ENCODE peak calls at places on chromosomes 13 and 19, in eight cellular contexts. G is body of pancreas, Z is tibial nerve, T is breast epithelium, L is heart left ventricle, C is IMR-90, E is Peyer's patch, S is adrenal gland. X is an unnamed sample.

GRCh38 chr19:32887572-32887971 is 18.0 kb upstream of the SLC7A9 start:
- DNase-seq in Z (no peak), E (no peak), S (no peak), G (no peak), L (no peak), C (no peak), T (no peak), X (no peak)

GRCh38 chr19:50821248-50821612 is 2.4 kb downstream of the KLK1 start:
- DNase-seq in Z (no peak), L (no peak), E (no peak), T (no peak), C (no peak), S (no peak), G (no peak), X (no peak)

GRCh38 chr13:95300625-95301134 is 571 bp downstream of the ABCC4 start:
- DNase-seq in S (no peak), E (peak; percentile 73), G (peak; percentile 31), Z (peak; percentile 6), C (peak; percentile 67), T (no peak), L (peak; percentile 65), X (peak; percentile 62)

GRCh38 chr19:18357442-18358264 is 17.3 kb downstream of the PGPEP1 start:
- DNase-seq in G (peak; percentile 68), Z (no peak), S (peak; percentile 58), L (no peak), E (no peak), C (no peak), T (no peak), X (no peak)

GRCh38 chr19:50658438-50659317 is 9.4 kb downstream of the C19orf81 start:
- DNase-seq in S (peak; percentile 74), T (peak; percentile 56), L (peak; percentile 46), G (peak; percentile 71), Z (peak; percentile 16), E (peak; percentile 61), C (peak; percentile 64), X (peak; percentile 92)

GRCh38 chr19:39411006-39411831 is 1.2 kb upstream of the PLEKHG2 start:
- DNase-seq in E (peak; percentile 88), S (peak; percentile 54), Z (peak; percentile 70), L (no peak), T (peak; percentile 69), C (peak; percentile 68), G (peak; percentile 81), X (peak; percentile 71)

GRCh38 chr13:98927954-98928927 is 49.6 kb downstream of the DOCK9 start:
- DNase-seq in L (peak; percentile 60), E (no peak), C (peak; percentile 58), S (no peak), G (peak; percentile 12), Z (peak; percentile 73), T (no peak), X (no peak)

GRCh38 chr13:42001580-42001979 is 40.7 kb upstream of the VWA8 start:
- DNase-seq in C (peak; percentile 93), E (no peak), G (no peak), Z (no peak), T (no peak), L (no peak), S (peak; percentile 33), X (peak; percentile 37)

GRCh38 chr13:29925457-29925856 is 75.0 kb upstream of the UBL3 start:
- DNase-seq in G (peak; percentile 98), Z (peak; percentile 87), L (peak; percentile 64), C (peak; percentile 78), T (peak; percentile 92), E (peak; percentile 74), S (peak; percentile 82), X (no peak)

GRCh38 chr13:59677966-59678814 is 485.5 kb downstream of the DIAPH3 start:
- DNase-seq in E (no peak), S (no peak), L (no peak), Z (peak; percentile 26), T (no peak), G (peak; percentile 50), C (peak; percentile 72), X (no peak)

GRCh38 chr19:58001895-58002369 is 688 bp downstream of the ZNF606 start:
- DNase-seq in E (peak; percentile 48), L (no peak), C (peak; percentile 5), Z (no peak), S (peak; percentile 23), G (no peak), T (no peak), X (no peak)

GRCh38 chr13:111549464-111549863 is 229.0 kb downstream of the TEX29 start:
- DNase-seq in E (no peak), S (no peak), L (no peak), G (peak; percentile 82), T (no peak), C (no peak), Z (no peak), X (no peak)

GRCh38 chr13:43732726-43733125 is 54.0 kb downstream of the ENOX1 start:
- DNase-seq in E (no peak), T (no peak), L (no peak), S (no peak), C (no peak), G (no peak), Z (no peak), X (no peak)

DNA sequence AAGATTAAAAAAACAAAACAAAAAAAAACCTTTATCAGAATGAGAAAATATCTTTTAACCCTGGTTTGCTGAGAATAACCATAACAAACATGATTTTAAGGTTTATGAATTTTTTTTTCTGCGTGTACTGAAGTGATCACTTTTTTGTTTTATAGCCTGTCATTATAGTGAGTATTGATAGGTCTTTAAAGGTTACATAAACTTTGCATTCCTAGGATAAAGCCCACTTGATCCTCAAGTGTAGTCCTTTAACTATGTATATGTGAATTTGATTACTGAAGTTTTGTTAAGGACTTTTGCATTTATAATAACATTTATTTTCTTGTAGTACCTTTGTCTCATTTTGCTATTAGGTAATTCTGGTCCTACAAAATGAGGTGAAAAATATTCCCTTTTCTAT is 709.8 kb upstream of the PCDH20 start:
- DNase-seq in L (no peak), E (no peak), S (no peak), G (no peak), Z (no peak), T (no peak), C (no peak), X (no peak)
- H3K36me3 ChIP-seq in L (no peaks in the 10 kb centered on the region), E (no peaks in the 10 kb centered on the region), S (no peaks in the 10 kb centered on the region), G (no peaks in the 10 kb centered on the region), Z (no peaks in the 10 kb centered on the region), T (no peaks in the 10 kb centered on the region), C (no peaks in the 10 kb centered on the region), X (no peaks in the 10 kb centered on the region)

GRCh38 chr19:1491114-1491848 is at the start of gene REEP6:
- DNase-seq in Z (no peak), T (no peak), G (no peak), E (no peak), S (no peak), L (no peak), C (no peak), X (peak; percentile 89)

GRCh38 chr19:1490311-1491113 is at the start of gene PCSK4:
- DNase-seq in G (peak; percentile 99), Z (peak; percentile 99), L (peak; percentile 99), S (peak; percentile 100), C (peak; percentile 98), E (peak; percentile 99), T (peak; percentile 99), X (peak; percentile 98)

GRCh38 chr19:1491849-1492170 is 829 bp downstream of the REEP6 start:
- DNase-seq in S (no peak), T (peak; percentile 43), E (no peak), C (no peak), Z (no peak), G (no peak), L (no peak), X (no peak)

GRCh38 chr19:1494115-1494815 is 3.3 kb downstream of the REEP6 start:
- DNase-seq in G (no peak), Z (no peak), S (no peak), E (no peak), T (no peak), C (no peak), L (no peak), X (peak; percentile 33)

DNA sequence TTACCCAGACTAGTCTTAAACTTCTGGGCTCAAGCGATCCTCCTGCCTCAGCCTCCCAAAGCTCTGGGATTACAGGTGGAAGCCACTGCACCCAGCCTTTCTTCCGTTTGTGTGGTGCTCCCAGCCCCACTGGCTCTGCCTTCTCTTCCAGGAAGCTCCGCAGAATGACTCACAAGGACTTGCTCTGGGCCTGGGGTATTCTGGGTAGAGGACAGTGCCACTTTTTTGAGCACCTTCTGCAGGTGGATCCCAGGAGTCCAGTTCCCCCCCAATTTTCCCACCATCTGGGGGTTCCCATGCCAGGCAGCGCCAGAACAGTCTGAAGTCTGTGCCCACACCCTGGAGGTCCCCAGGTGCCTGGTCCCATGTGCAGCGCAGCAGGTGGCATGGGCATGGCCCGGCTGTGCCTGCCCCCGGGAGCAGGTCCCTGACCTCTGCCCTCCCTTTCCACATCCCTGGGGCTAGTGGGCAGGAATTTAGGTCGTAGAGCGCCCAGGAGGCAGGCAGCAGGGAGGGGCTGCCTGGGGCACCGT is 1.6 kb downstream of the REEP6 start:
- DNase-seq in S (peak; percentile 73), L (no peak), Z (no peak), T (no peak), C (no peak), E (peak; percentile 81), G (peak; percentile 59), X (no peak)
- TF ChIP-seq POLR2A in S (peak; percentile 70), L (no peak), Z (no peak), T (no peak), C (no peak), E (peak; percentile 84), G (peak; percentile 50), X (no peak)

DNA sequence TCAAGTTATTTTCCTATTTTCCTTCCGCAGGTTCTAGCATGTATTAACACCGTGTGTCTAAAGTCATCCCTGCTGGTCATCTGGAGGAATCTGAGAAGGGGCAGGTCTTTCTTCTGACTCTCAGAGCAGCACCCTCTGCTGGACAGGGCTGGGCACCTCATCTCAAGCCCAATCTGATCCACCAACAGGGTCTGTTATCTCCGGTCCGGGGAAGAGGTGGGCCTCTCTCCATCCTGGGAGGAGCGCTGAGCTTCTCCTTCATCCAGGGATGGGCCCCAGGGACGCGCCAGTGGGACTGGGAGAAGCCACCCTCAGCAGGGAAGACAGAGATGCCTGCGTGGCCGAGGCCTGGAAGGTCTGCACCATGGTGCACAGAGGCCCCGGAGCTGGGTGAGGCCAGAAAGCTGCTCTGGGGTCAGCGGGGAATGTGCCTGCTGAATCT is 26.0 kb upstream of the ZNF331 start:
- DNase-seq in L (peak; percentile 45), G (peak; percentile 64), C (peak; percentile 65), T (peak; percentile 28), S (peak; percentile 70), E (peak; percentile 79), Z (peak; percentile 69), X (peak; percentile 43)
- TF ChIP-seq CTCF in L (peak; percentile 75), G (peak; percentile 55), C (peak; percentile 66), T (peak; percentile 68), S (peak; percentile 51), E (peak; percentile 58), Z (peak; percentile 55), X (peak; percentile 65)

GRCh38 chr19:42248270-42249148 is 6.1 kb upstream of the GSK3A start:
- DNase-seq in S (no peak), C (no peak), L (no peak), E (no peak), G (no peak), Z (no peak), T (no peak), X (no peak)
- H3K36me3 ChIP-seq in S (peaks cover 20% of the 10 kb centered on the region), C (peaks cover 15% of the 10 kb centered on the region), L (peaks cover 26% of the 10 kb centered on the region), E (no peaks in the 10 kb centered on the region), G (peaks cover 9% of the 10 kb centered on the region), Z (peaks cover 34% of the 10 kb centered on the region), T (no peaks in the 10 kb centered on the region), X (no peaks in the 10 kb centered on the region)

X was measured in upper lobe of left lung.